ENCODE peak calls at places on chromosomes 4 and X, in nine cellular contexts. H is psoas muscle, J is pancreas, Y is ascending aorta, D is left lung, Q is GM12878, M is suprapubic skin, V is ovary, T is MM.1S. R is an unnamed sample.
A peak's percentile ranks its signal among the peaks of the same experiment; 100 is the strongest.

GRCh38 chr4:16969696-16970135 is 71.3 kb upstream of the LDB2 start:
- DNase-seq in T (no peak), H (peak; percentile 47), M (no peak), D (no peak), Q (no peak), V (peak; percentile 14), J (no peak), Y (no peak), R (no peak)

GRCh38 chr4:109378511-109378910 is 55.1 kb upstream of the SEC24B start:
- DNase-seq in D (no peak), V (no peak), Q (no peak), T (no peak), J (no peak), Y (no peak), M (no peak), H (no peak), R (no peak)

GRCh38 chrX:24055043-24055356 is 244 bp downstream of the EIF2S3 start:
- DNase-seq in V (no peak), Y (no peak), Q (no peak), D (no peak), T (no peak), H (no peak), J (no peak), M (no peak), R (no peak)

GRCh38 chrX:150482537-150483217 is 85.7 kb upstream of the MTM1 start:
- DNase-seq in V (no peak), Y (no peak), J (no peak), M (no peak), T (no peak), Q (no peak), D (no peak), H (no peak), R (no peak)

GRCh38 chrX:103157511-103158316 is 57.2 kb upstream of the BEX4 start:
- DNase-seq in J (peak; percentile 19), V (no peak), D (no peak), H (no peak), Y (no peak), M (no peak), Q (no peak), T (peak; percentile 48), R (peak; percentile 9)

GRCh38 chrX:49166914-49167739 is 4.6 kb downstream of the MAGIX start:
- DNase-seq in D (peak; percentile 91), H (peak; percentile 81), V (peak; percentile 60), T (peak; percentile 65), Y (peak; percentile 93), Q (peak; percentile 51), M (peak; percentile 83), J (no peak), R (no peak)

GRCh38 chr4:168569909-168570276 is 73.0 kb downstream of the PALLD start:
- DNase-seq in M (no peak), Y (no peak), V (no peak), J (no peak), H (no peak), D (no peak), Q (no peak), T (no peak), R (no peak)

GRCh38 chr4:13963601-13964000 is 336.1 kb upstream of the BOD1L1 start:
- DNase-seq in M (no peak), Y (no peak), Q (no peak), H (no peak), D (no peak), J (no peak), V (no peak), T (no peak), R (no peak)

GRCh38 chr4:16496501-16496900 is 270.2 kb upstream of the TAPT1 start:
- DNase-seq in Y (no peak), M (no peak), D (no peak), H (peak; percentile 15), J (no peak), T (no peak), V (no peak), Q (no peak), R (peak; percentile 82)

GRCh38 chr4:38788327-38788726 is 5.5 kb upstream of the TLR10 start:
- DNase-seq in T (no peak), D (no peak), J (no peak), V (no peak), H (no peak), Y (no peak), M (no peak), Q (no peak), R (no peak)

GRCh38 chr4:79576480-79576803 is 168.4 kb upstream of the GK2 start:
- DNase-seq in D (no peak), V (no peak), T (peak; percentile 55), M (no peak), H (no peak), Y (no peak), Q (no peak), J (no peak), R (no peak)

GRCh38 chr4:35124116-35124515 is 1120.2 kb downstream of the ARAP2 start:
- DNase-seq in T (no peak), Q (no peak), V (no peak), M (no peak), H (no peak), Y (no peak), J (no peak), D (no peak), R (no peak)

GRCh38 chr4:11182586-11183357 is 245.9 kb downstream of the HS3ST1 start:
- DNase-seq in Q (no peak), M (no peak), H (no peak), T (no peak), J (no peak), D (no peak), V (no peak), Y (no peak), R (no peak)

GRCh38 chr4:180057198-180057821 is 2185.9 kb upstream of the TENM3 start:
- DNase-seq in D (no peak), J (no peak), H (no peak), M (no peak), T (peak; percentile 30), V (no peak), Q (no peak), Y (no peak), R (no peak)
- H3K4me3 ChIP-seq in D (peak overlapping the region; percentile 39), J (peak overlapping the region; percentile 68), H (peak overlapping the region; percentile 66), M (peak overlapping the region; percentile 60), T (peak overlapping the region; percentile 71), V (no peak overlapping the region), Q (peak overlapping the region; percentile 58), Y (peak overlapping the region; percentile 71), R (peak overlapping the region; percentile 59)

GRCh38 chr4:4761128-4761991 is 98.1 kb upstream of the MSX1 start:
- DNase-seq in Q (no peak), J (no peak), Y (no peak), D (no peak), H (no peak), M (no peak), V (no peak), T (no peak), R (no peak)
- TF ChIP-seq CTCF in Q (peak; percentile 44), J (no peak), Y (no peak), D (no peak), H (no peak), M (no peak), V (no peak), T (no peak), R (peak; percentile 20)

GRCh38 chr4:85495621-85496020 is 20.7 kb downstream of the ARHGAP24 start:
- DNase-seq in V (no peak), H (no peak), T (no peak), M (no peak), J (no peak), Y (no peak), D (no peak), Q (no peak), R (no peak)
- H3K27ac ChIP-seq in V (no peak overlapping the region), H (no peak overlapping the region), T (no peak overlapping the region), M (no peak overlapping the region), J (no peak overlapping the region), Y (no peak overlapping the region), D (peak overlapping the region; percentile 24), Q (no peak overlapping the region), R (no peak overlapping the region)

GRCh38 chr4:44016582-44017421 is 431.8 kb downstream of the KCTD8 start:
- DNase-seq in H (no peak), M (no peak), Q (no peak), Y (no peak), J (no peak), V (no peak), T (peak; percentile 58), D (peak; percentile 28), R (no peak)
- H3K4me3 ChIP-seq in H (no peak overlapping the region), M (no peak overlapping the region), Q (no peak overlapping the region), Y (no peak overlapping the region), J (no peak overlapping the region), V (no peak overlapping the region), T (peak overlapping the region; percentile 41), D (no peak overlapping the region), R (peak overlapping the region; percentile 14)

R was measured in dorsolateral prefrontal cortex.